ENCODE peak calls at places on chromosome 7, in six cellular contexts. G, X, O, J, Z and Q are unnamed samples. For H3K4me1, the result is how much of the 10 kb centered on the place peaks cover.

GRCh38 chr7:29035044-29035740 is 77.1 kb upstream of the TRIL start:
- DNase-seq in Z (peak), G (no peak), J (no peak), O (no peak), X (no peak), Q (no peak)

GRCh38 chr7:4080013-4080412 is 602.1 kb upstream of the FOXK1 start:
- DNase-seq in G (no peak), O (no peak), X (peak), J (no peak), Z (no peak), Q (no peak)

GRCh38 chr7:57867884-57868701 is 418.1 kb downstream of the ZNF716 start:
- DNase-seq in O (no peak), Z (no peak), J (no peak), X (no peak), G (no peak), Q (no peak)

GRCh38 chr7:124403112-124403511 is 362.5 kb downstream of the GPR37 start:
- DNase-seq in O (no peak), Z (no peak), J (no peak), G (no peak), X (no peak), Q (no peak)

GRCh38 chr7:16743207-16743606 is 10.3 kb upstream of the TSPAN13 start:
- DNase-seq in X (no peak), G (no peak), J (no peak), O (no peak), Z (peak), Q (no peak)

GRCh38 chr7:128838109-128838779 is 8.0 kb downstream of the FLNC start:
- DNase-seq in G (no peak), X (no peak), Z (no peak), J (no peak), O (no peak), Q (no peak)

GRCh38 chr7:93156884-93157283 is 8.7 kb upstream of the SAMD9L start:
- DNase-seq in G (no peak), X (no peak), J (no peak), O (no peak), Z (no peak), Q (no peak)

GRCh38 chr7:66554326-66554725 is 74.4 kb upstream of the KCTD7 start:
- DNase-seq in X (no peak), O (no peak), J (no peak), G (no peak), Z (no peak), Q (no peak)

GRCh38 chr7:107049971-107050532 is 5.5 kb downstream of the PRKAR2B start:
- DNase-seq in J (no peak), G (no peak), Z (no peak), O (no peak), X (no peak), Q (no peak)

GRCh38 chr7:136654406-136654805 is 214.0 kb upstream of the CHRM2 start:
- DNase-seq in X (no peak), Z (no peak), G (no peak), J (no peak), O (no peak), Q (no peak)

DNA sequence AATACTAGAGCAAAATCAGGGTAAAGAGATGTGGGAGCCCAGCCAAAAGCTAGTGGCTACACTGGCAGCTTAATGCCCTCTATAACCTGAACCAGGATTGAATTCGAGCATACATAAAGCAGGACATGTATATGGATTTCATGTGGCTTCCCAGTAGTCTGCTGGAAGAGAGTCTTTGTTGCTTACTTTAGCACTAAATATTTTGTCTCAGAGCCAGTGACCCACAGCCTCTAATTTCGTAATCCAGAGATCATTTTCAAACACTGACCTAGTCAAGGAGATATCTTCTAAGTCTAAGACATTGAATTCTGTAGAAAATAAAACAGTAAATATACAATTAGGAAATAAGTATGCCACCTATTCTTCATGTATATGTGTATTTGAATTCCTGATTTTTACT is 64.2 kb upstream of the GNAI1 start:
- DNase-seq in Z (no peak), J (no peak), G (no peak), O (no peak), X (peak), Q (no peak)
- H3K27ac ChIP-seq in Z (no peak), J (no peak), G (no peak), O (no peak), X (no peak), Q (no peak)

GRCh38 chr7:117600912-117601311 is 121.1 kb downstream of the CFTR start:
- DNase-seq in Z (no peak), O (no peak), G (no peak), J (no peak), X (no peak), Q (no peak)

GRCh38 chr7:117590191-117590590 is 110.4 kb downstream of the CFTR start:
- DNase-seq in O (no peak), J (no peak), G (no peak), X (no peak), Z (no peak), Q (no peak)

GRCh38 chr7:117597755-117598154 is 117.9 kb downstream of the CFTR start:
- DNase-seq in O (no peak), Z (no peak), J (no peak), G (no peak), X (no peak), Q (no peak)

GRCh38 chr7:117592011-117592635 is 112.3 kb downstream of the CFTR start:
- DNase-seq in X (no peak), G (no peak), J (peak), Z (no peak), O (no peak), Q (no peak)

DNA sequence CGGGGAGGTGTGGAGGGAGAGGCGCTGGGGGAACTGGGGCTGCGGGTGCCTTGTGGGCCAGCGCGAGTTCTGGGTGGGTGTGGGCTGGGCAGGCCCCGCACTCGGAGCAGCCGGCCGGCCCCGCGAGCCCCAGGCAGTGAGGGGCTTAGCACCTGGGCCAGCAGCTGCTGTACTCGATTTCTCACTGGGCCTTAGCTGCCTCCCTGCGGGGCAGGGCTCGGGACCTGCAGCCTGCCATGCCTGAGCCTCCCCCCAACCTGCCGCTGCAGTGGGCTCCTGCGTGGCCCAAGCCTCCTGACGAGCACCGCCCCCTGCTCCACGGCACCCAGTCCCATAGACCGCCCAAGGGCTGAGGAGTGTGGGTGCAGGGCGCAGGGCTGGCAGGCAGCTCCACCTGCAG is 116.3 kb downstream of the CFTR start:
- DNase-seq in X (no peak), Z (no peak), O (no peak), G (no peak), J (no peak), Q (no peak)
- H3K4me1 ChIP-seq in X (under half), Z (under half), O (under half), G (under half), J (under half), Q (under half)

DNA sequence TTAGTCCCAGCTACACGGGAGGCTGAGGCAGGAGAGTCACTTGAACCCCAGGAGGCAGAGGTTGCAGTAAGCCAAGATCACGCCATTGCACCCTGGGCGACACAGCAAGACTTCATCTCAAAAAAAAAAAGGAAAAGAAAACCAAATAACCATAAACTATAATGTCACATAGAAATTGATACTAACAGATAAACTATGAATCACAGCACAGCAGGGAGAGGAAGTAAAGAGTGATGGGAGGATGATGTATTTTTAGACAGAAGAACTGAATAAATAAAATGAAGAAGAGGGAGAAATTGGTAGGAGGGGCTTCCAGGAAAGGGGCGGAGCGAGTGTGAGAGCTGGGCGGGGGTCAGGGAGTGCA is 89.8 kb upstream of the NFE2L3 start:
- DNase-seq in J (peak), O (no peak), X (no peak), Z (no peak), G (no peak), Q (no peak)
- H3K4me3 ChIP-seq in J (no peak), O (no peak), X (no peak), Z (no peak), G (no peak), Q (no peak)

DNA sequence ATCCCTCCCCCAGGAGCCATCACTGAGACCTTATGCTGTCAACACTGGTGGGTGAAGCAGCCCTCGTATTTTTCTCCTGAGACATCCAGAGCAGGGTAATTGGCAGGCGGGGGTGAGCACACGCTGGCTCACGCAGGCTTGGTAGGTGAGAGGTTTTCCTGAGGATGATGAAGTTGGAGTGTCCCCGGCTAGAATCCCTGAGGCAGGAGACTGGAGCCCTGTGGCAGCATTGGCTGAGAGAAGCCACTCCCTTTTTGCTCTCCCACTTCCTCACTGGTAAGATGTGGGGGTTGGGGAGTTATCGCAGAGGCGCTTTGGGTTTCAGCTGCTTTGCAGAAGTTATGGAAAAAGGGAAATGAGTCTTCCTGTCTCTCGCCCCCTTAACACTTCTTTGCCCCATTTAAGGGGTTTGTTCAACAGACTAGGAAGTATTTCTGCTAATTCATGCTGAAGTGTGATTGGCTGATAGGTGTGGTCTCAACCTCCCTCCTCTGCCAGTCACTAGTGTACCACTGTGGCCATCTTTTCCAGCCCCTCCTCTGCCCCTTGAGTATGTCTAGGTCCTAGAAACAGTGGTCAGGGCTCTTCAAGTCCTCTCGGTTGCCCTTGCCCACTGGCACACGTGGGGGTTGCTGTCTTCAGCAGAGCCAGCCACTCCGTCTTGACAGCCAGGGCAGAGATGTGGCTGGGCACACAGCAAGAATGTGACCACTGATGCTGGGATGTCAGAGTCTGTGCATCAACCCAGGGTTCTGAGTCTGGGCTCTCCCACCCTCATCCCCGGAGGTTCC is 5.7 kb downstream of the ARPC1B start:
- DNase-seq in X (no peak), J (peak), O (no peak), G (peak), Z (no peak), Q (peak)
- H3K27ac ChIP-seq in X (peak), J (peak), O (peak), G (peak), Z (no peak), Q (peak)

GRCh38 chr7:86914468-86915054 is 144.9 kb downstream of the ELAPOR2 start:
- DNase-seq in Z (no peak), O (no peak), X (no peak), J (peak), G (no peak), Q (peak)

GRCh38 chr7:86908948-86909347 is 150.5 kb downstream of the ELAPOR2 start:
- DNase-seq in G (no peak), Z (no peak), X (no peak), J (peak), O (no peak), Q (no peak)

GRCh38 chr7:86916277-86916825 is 143.1 kb downstream of the ELAPOR2 start:
- DNase-seq in G (no peak), Z (no peak), J (no peak), X (no peak), O (no peak), Q (no peak)

GRCh38 chr7:86913709-86914108 is 145.7 kb downstream of the ELAPOR2 start:
- DNase-seq in Z (no peak), X (no peak), J (no peak), G (no peak), O (no peak), Q (no peak)

GRCh38 chr7:86911703-86912102 is 147.8 kb downstream of the ELAPOR2 start:
- DNase-seq in X (no peak), O (no peak), J (peak), Z (no peak), G (no peak), Q (no peak)
- H3K4me1 ChIP-seq in X (under half), O (under half), J (under half), Z (under half), G (under half), Q (under half)

GRCh38 chr7:105691692-105692564 is 110.6 kb upstream of the EFCAB10 start:
- DNase-seq in J (peak), Z (peak), X (peak), G (peak), O (peak), Q (peak)

GRCh38 chr7:105689093-105689819 is 108.0 kb upstream of the EFCAB10 start:
- DNase-seq in X (no peak), O (no peak), Z (no peak), J (peak), G (no peak), Q (no peak)

GRCh38 chr7:105691029-105691691 is 109.9 kb upstream of the EFCAB10 start:
- DNase-seq in J (no peak), X (no peak), O (no peak), G (peak), Z (peak), Q (peak)

GRCh38 chr7:105688617-105689016 is 107.3 kb upstream of the EFCAB10 start:
- DNase-seq in J (no peak), O (no peak), X (no peak), Z (no peak), G (no peak), Q (no peak)

DNA sequence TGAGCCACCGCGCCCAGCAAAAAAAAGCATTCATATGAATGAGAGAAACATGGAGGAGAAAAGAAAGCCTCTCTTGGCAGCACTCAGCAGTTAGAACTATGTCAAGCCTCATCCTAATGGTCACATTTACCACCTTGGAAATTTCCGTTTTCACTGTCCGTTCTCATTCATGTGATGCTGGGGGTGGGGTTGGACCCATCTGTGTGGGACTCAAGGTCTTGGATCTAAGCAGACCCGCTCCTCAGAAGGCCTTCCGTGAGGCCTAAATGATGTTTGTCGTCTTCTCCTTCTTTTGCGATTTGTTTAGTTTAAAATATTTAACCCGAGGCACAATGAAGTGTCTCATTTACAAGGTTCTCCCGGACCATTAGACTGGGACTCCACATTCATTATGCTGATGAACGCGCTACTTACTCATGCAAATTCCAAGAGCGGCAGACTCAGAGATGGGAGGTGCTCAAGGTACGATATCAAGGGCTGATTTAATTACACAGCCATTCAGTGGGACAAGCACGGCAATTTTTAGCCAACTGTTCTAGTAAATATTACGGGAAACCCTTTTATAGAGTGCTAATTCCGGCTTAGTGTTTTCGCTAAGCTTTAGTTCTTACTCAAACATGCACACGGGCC is 109.1 kb upstream of the EFCAB10 start:
- DNase-seq in J (peak), Z (no peak), G (no peak), O (no peak), X (no peak), Q (no peak)
- H3K4me3 ChIP-seq in J (peak), Z (no peak), G (peak), O (peak), X (peak), Q (peak)

GRCh38 chr7:20458483-20458882 is 127.8 kb downstream of the ITGB8 start:
- DNase-seq in Z (no peak), X (no peak), J (no peak), O (no peak), G (no peak), Q (no peak)

GRCh38 chr7:20459411-20459810 is 128.7 kb downstream of the ITGB8 start:
- DNase-seq in X (no peak), O (no peak), J (no peak), Z (no peak), G (no peak), Q (no peak)

GRCh38 chr7:20450473-20450872 is 119.8 kb downstream of the ITGB8 start:
- DNase-seq in X (no peak), G (no peak), J (no peak), Z (no peak), O (no peak), Q (no peak)

GRCh38 chr7:20449146-20449648 is 118.5 kb downstream of the ITGB8 start:
- DNase-seq in O (no peak), Z (no peak), X (no peak), J (no peak), G (no peak), Q (no peak)

GRCh38 chr7:20454202-20454601 is 123.5 kb downstream of the ITGB8 start:
- DNase-seq in X (no peak), O (no peak), G (no peak), Z (no peak), J (no peak), Q (no peak)
- H3K27ac ChIP-seq in X (no peak), O (no peak), G (no peak), Z (no peak), J (no peak), Q (no peak)

DNA sequence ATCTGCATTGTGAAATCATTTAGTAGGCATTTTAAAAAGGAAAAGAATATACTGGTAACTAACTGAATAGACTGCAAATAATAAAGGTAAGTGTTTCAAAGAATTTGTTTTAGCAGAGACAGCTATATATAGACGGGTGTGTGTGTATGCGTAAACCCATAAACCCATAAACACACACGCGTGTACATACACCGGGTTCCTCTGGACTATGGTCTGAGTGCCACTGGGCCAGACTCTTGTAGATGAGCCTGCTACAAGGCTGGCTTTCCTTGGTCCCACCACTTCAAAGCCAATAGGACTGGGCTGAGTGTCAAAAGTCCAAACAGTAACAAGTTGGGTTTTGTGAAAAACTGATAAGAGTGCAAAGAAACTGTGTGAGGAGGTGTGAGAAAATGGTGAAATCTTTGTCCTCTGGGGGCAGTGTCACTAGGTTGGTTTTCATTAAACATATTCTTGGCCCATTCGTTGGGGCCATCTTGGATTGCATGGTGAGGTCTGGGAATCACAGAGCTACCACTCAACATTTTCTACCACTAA is 39.8 kb downstream of the GNA12 start:
- DNase-seq in X (no peak), Z (no peak), O (no peak), J (no peak), G (no peak), Q (no peak)
- H3K4me1 ChIP-seq in X (under half), Z (under half), O (under half), J (half or more), G (under half), Q (under half)